ENCODE peak calls at places on chromosomes 13 and 19, in ten cellular contexts. K, W, N, L, S, G, V, D, Y and B are unnamed samples.

GRCh38 chr13:59261928-59262488 is 901.7 kb downstream of the DIAPH3 start:
- DNase-seq in K (no peak), W (no peak), N (no peak), L (peak; percentile 60), S (no peak), G (no peak), V (no peak), D (no peak), Y (no peak), B (no peak)

GRCh38 chr13:95624020-95624419 is 20.5 kb downstream of the DZIP1 start:
- DNase-seq in K (no peak), W (peak; percentile 40), N (peak; percentile 29), L (peak; percentile 71), S (peak; percentile 47), G (peak; percentile 65), V (no peak), D (no peak), Y (no peak), B (peak; percentile 10)

GRCh38 chr13:77048592-77048991 is 21.6 kb upstream of the FBXL3 start:
- DNase-seq in K (no peak), W (no peak), N (no peak), L (no peak), S (no peak), G (no peak), V (no peak), D (no peak), Y (no peak), B (no peak)

GRCh38 chr13:22194106-22194810 is 523.4 kb downstream of the FGF9 start:
- DNase-seq in K (no peak), W (no peak), N (no peak), L (no peak), S (no peak), G (no peak), V (no peak), D (no peak), Y (no peak), B (no peak)

GRCh38 chr13:91132786-91133185 is 214.7 kb upstream of the MIR17HG start:
- DNase-seq in K (no peak), W (no peak), N (no peak), L (no peak), S (no peak), G (no peak), V (no peak), D (peak; percentile 16), Y (no peak), B (no peak)

GRCh38 chr19:51327066-51327985 is 14.6 kb downstream of the VSIG10L start:
- DNase-seq in K (no peak), W (peak; percentile 31), N (peak; percentile 61), L (peak; percentile 24), S (no peak), G (peak; percentile 51), V (no peak), D (peak; percentile 31), Y (no peak), B (no peak)

GRCh38 chr13:100581030-100581429 is 7.6 kb downstream of the GGACT start:
- DNase-seq in K (no peak), W (no peak), N (no peak), L (no peak), S (no peak), G (no peak), V (no peak), D (no peak), Y (no peak), B (no peak)

GRCh38 chr19:6417713-6418561 is 6.7 kb downstream of the KHSRP start:
- DNase-seq in K (no peak), W (no peak), N (no peak), L (no peak), S (no peak), G (peak; percentile 41), V (peak; percentile 55), D (no peak), Y (no peak), B (no peak)

GRCh38 chr13:67036694-67037093 is 193.4 kb downstream of the PCDH9 start:
- DNase-seq in K (no peak), W (no peak), N (no peak), L (no peak), S (no peak), G (no peak), V (no peak), D (no peak), Y (no peak), B (no peak)

GRCh38 chr13:40399756-40400155 is 266.7 kb downstream of the FOXO1 start:
- DNase-seq in K (no peak), W (peak; percentile 25), N (no peak), L (no peak), S (no peak), G (no peak), V (no peak), D (no peak), Y (no peak), B (no peak)

GRCh38 chr13:85366759-85367417 is 432.3 kb downstream of the SLITRK6 start:
- DNase-seq in K (no peak), W (no peak), N (no peak), L (no peak), S (peak; percentile 53), G (no peak), V (no peak), D (no peak), Y (no peak), B (no peak)

GRCh38 chr13:48232420-48233096 is 448 bp upstream of the ITM2B start:
- DNase-seq in K (no peak), W (no peak), N (peak; percentile 72), L (no peak), S (peak; percentile 42), G (peak; percentile 65), V (no peak), D (no peak), Y (no peak), B (no peak)

GRCh38 chr19:3275068-3275582 is 50.7 kb downstream of the CELF5 start:
- DNase-seq in K (no peak), W (no peak), N (no peak), L (peak; percentile 13), S (no peak), G (no peak), V (peak; percentile 72), D (no peak), Y (no peak), B (no peak)
- H3K4me3 ChIP-seq in K (peak overlapping the region; percentile 13), W (peak overlapping the region; percentile 52), N (peak overlapping the region; percentile 52), L (peak overlapping the region; percentile 44), S (peak overlapping the region; percentile 47), G (peak overlapping the region; percentile 37), V (peak overlapping the region; percentile 60), D (peak overlapping the region; percentile 55), Y (peak overlapping the region; percentile 52), B (peak overlapping the region; percentile 60)

GRCh38 chr19:16831531-16831930 is 2.3 kb downstream of the SIN3B start:
- DNase-seq in K (no peak), W (no peak), N (no peak), L (no peak), S (no peak), G (no peak), V (no peak), D (no peak), Y (no peak), B (no peak)

GRCh38 chr19:16828990-16829821 is at the start of gene SIN3B:
- DNase-seq in K (no peak), W (peak; percentile 86), N (peak; percentile 89), L (peak; percentile 90), S (peak; percentile 70), G (peak; percentile 82), V (peak; percentile 77), D (peak; percentile 83), Y (no peak), B (no peak)

GRCh38 chr19:16834747-16835146 is 5.5 kb downstream of the SIN3B start:
- DNase-seq in K (no peak), W (peak; percentile 81), N (no peak), L (no peak), S (peak; percentile 72), G (peak; percentile 67), V (no peak), D (no peak), Y (no peak), B (no peak)

GRCh38 chr19:16829822-16830289 is 658 bp downstream of the SIN3B start:
- DNase-seq in K (no peak), W (no peak), N (no peak), L (no peak), S (no peak), G (no peak), V (no peak), D (no peak), Y (no peak), B (no peak)

DNA sequence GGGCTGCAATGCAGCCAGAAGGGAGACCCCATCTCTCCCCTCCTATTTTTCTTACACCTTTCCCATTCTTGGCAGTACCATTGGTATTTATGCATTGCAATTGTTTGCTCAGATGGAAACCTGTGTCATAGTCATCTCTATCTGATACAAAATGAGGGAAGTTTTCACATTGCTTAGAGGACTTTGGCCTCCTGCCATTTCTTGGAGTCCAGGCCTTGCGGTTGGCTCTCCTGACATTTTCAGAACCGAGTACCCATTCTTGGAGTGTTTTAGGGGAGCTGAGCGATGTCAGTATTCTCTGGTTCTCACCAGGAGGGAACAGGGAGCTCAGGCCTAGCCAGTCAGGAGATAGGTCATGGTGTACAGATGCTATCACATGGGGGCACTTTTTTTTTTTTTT is 1.5 kb downstream of the SIN3B start:
- DNase-seq in K (no peak), W (no peak), N (no peak), L (no peak), S (no peak), G (peak; percentile 58), V (no peak), D (no peak), Y (no peak), B (no peak)
- H3K4me3 ChIP-seq in K (no peak overlapping the region), W (peak overlapping the region; percentile 91), N (no peak overlapping the region), L (no peak overlapping the region), S (no peak overlapping the region), G (peak overlapping the region; percentile 87), V (no peak overlapping the region), D (peak overlapping the region; percentile 89), Y (peak overlapping the region; percentile 87), B (peak overlapping the region; percentile 78)

GRCh38 chr19:55368701-55369563 is 1.3 kb downstream of the IL11 start:
- DNase-seq in K (no peak), W (peak; percentile 57), N (no peak), L (no peak), S (peak; percentile 50), G (peak; percentile 33), V (peak; percentile 42), D (no peak), Y (no peak), B (no peak)
- H3K4me3 ChIP-seq in K (no peak overlapping the region), W (peak overlapping the region; percentile 54), N (no peak overlapping the region), L (peak overlapping the region; percentile 11), S (peak overlapping the region; percentile 18), G (peak overlapping the region; percentile 35), V (peak overlapping the region; percentile 51), D (peak overlapping the region; percentile 45), Y (peak overlapping the region; percentile 74), B (peak overlapping the region; percentile 42)

DNA sequence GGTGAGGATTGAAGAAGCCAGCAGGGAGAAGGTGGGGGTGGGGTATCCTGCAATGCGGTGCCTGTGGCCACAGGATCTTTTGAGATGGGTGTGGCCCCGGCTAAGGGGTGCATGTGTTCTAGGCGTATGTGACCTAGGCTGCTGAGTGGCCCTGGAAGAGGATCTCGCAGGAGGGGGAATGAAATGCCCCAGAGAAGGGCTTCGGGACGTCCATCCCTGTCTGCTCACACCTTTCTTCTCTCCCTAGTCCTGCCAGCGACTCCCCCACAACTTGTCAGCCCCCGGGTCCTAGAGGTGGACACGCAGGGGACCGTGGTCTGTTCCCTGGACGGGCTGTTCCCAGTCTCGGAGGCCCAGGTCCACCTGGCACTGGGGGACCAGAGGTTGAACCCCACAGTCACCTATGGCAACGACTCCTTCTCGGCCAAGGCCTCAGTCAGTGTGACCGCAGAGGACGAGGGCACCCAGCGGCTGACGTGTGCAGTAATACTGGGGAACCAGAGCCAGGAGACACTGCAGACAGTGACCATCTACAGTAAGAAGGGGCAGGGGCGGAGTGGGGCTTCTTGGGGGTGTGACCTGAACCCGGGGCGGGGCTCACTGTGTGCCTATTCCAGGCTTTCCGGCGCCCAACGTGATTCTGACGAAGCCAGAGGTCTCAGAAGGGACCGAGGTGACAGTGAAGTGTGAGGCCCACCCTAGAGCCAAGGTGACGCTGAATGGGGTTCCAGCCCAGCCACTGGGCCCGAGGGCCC is 2.8 kb upstream of the ICAM4 start:
- DNase-seq in K (no peak), W (no peak), N (no peak), L (no peak), S (no peak), G (no peak), V (no peak), D (no peak), Y (no peak), B (no peak)
- H3K4me3 ChIP-seq in K (no peak overlapping the region), W (no peak overlapping the region), N (no peak overlapping the region), L (no peak overlapping the region), S (no peak overlapping the region), G (no peak overlapping the region), V (no peak overlapping the region), D (no peak overlapping the region), Y (no peak overlapping the region), B (no peak overlapping the region)